ENCODE peak calls at places on chromosomes 1 and 21, in five cellular contexts. One of them, this sample, is unnamed.

GRCh38 chr1:186236921-186237320 is 138.1 kb downstream of the TPR start:
- DNase-seq in amniotic stem cell: peak
- DNase-seq in MV-4-11: no peak
- DNase-seq in stimulated activated CD8-positive, alpha-beta memory T cell treated with anti-CD3 and anti-CD28 coated beads, Interleukin-2, amount 100 ng/mL, for 1 hour: no peak
- DNase-seq in activated effector memory CD4-positive, alpha-beta T cell treated with Interleukin-2 at 50 U/mL for 16 hours: no peak
- DNase-seq in this sample: no peak

GRCh38 chr21:32426066-32426465 is 13.6 kb downstream of the EVA1C start:
- DNase-seq in amniotic stem cell: no peak
- DNase-seq in MV-4-11: no peak
- DNase-seq in stimulated activated CD8-positive, alpha-beta memory T cell treated with anti-CD3 and anti-CD28 coated beads, Interleukin-2, amount 100 ng/mL, for 1 hour: no peak
- DNase-seq in activated effector memory CD4-positive, alpha-beta T cell treated with Interleukin-2 at 50 U/mL for 16 hours: no peak
- DNase-seq in this sample: no peak

GRCh38 chr1:245475116-245475515 is 320.3 kb downstream of the KIF26B start:
- DNase-seq in amniotic stem cell: no peak
- DNase-seq in MV-4-11: peak
- DNase-seq in stimulated activated CD8-positive, alpha-beta memory T cell treated with anti-CD3 and anti-CD28 coated beads, Interleukin-2, amount 100 ng/mL, for 1 hour: no peak
- DNase-seq in activated effector memory CD4-positive, alpha-beta T cell treated with Interleukin-2 at 50 U/mL for 16 hours: no peak
- DNase-seq in this sample: no peak

GRCh38 chr21:42347601-42348327 is 3.0 kb downstream of the TFF2 start:
- DNase-seq in amniotic stem cell: no peak
- DNase-seq in MV-4-11: no peak
- DNase-seq in stimulated activated CD8-positive, alpha-beta memory T cell treated with anti-CD3 and anti-CD28 coated beads, Interleukin-2, amount 100 ng/mL, for 1 hour: no peak
- DNase-seq in activated effector memory CD4-positive, alpha-beta T cell treated with Interleukin-2 at 50 U/mL for 16 hours: no peak
- DNase-seq in this sample: no peak

GRCh38 chr1:87202922-87203655 is 125.6 kb upstream of the LMO4 start:
- DNase-seq in amniotic stem cell: no peak
- DNase-seq in MV-4-11: no peak
- DNase-seq in stimulated activated CD8-positive, alpha-beta memory T cell treated with anti-CD3 and anti-CD28 coated beads, Interleukin-2, amount 100 ng/mL, for 1 hour: no peak
- DNase-seq in activated effector memory CD4-positive, alpha-beta T cell treated with Interleukin-2 at 50 U/mL for 16 hours: no peak
- DNase-seq in this sample: no peak

GRCh38 chr1:66166746-66167145 is 367.2 kb upstream of the SGIP1 start:
- DNase-seq in amniotic stem cell: no peak
- DNase-seq in MV-4-11: no peak
- DNase-seq in stimulated activated CD8-positive, alpha-beta memory T cell treated with anti-CD3 and anti-CD28 coated beads, Interleukin-2, amount 100 ng/mL, for 1 hour: no peak
- DNase-seq in activated effector memory CD4-positive, alpha-beta T cell treated with Interleukin-2 at 50 U/mL for 16 hours: no peak
- DNase-seq in this sample: no peak

GRCh38 chr1:85580046-85580411 is 532 bp upstream of the CCN1 start:
- DNase-seq in amniotic stem cell: no peak
- DNase-seq in MV-4-11: no peak
- DNase-seq in stimulated activated CD8-positive, alpha-beta memory T cell treated with anti-CD3 and anti-CD28 coated beads, Interleukin-2, amount 100 ng/mL, for 1 hour: no peak
- DNase-seq in activated effector memory CD4-positive, alpha-beta T cell treated with Interleukin-2 at 50 U/mL for 16 hours: no peak
- DNase-seq in this sample: no peak

GRCh38 chr21:45465611-45466329 is 60.8 kb downstream of the COL18A1 start:
- DNase-seq in amniotic stem cell: no peak
- DNase-seq in MV-4-11: no peak
- DNase-seq in stimulated activated CD8-positive, alpha-beta memory T cell treated with anti-CD3 and anti-CD28 coated beads, Interleukin-2, amount 100 ng/mL, for 1 hour: no peak
- DNase-seq in activated effector memory CD4-positive, alpha-beta T cell treated with Interleukin-2 at 50 U/mL for 16 hours: no peak
- DNase-seq in this sample: no peak

GRCh38 chr1:67347688-67348472 is 40.2 kb downstream of the IL12RB2 start:
- DNase-seq in amniotic stem cell: peak
- DNase-seq in MV-4-11: peak
- DNase-seq in stimulated activated CD8-positive, alpha-beta memory T cell treated with anti-CD3 and anti-CD28 coated beads, Interleukin-2, amount 100 ng/mL, for 1 hour: no peak
- DNase-seq in activated effector memory CD4-positive, alpha-beta T cell treated with Interleukin-2 at 50 U/mL for 16 hours: no peak
- DNase-seq in this sample: no peak

GRCh38 chr1:25549273-25550154 is 6.1 kb downstream of the LDLRAP1 start:
- DNase-seq in amniotic stem cell: no peak
- DNase-seq in MV-4-11: peak
- DNase-seq in stimulated activated CD8-positive, alpha-beta memory T cell treated with anti-CD3 and anti-CD28 coated beads, Interleukin-2, amount 100 ng/mL, for 1 hour: no peak
- DNase-seq in activated effector memory CD4-positive, alpha-beta T cell treated with Interleukin-2 at 50 U/mL for 16 hours: peak
- DNase-seq in this sample: peak

GRCh38 chr1:5297878-5298239 is 643.5 kb downstream of the AJAP1 start:
- DNase-seq in amniotic stem cell: no peak
- DNase-seq in MV-4-11: no peak
- DNase-seq in stimulated activated CD8-positive, alpha-beta memory T cell treated with anti-CD3 and anti-CD28 coated beads, Interleukin-2, amount 100 ng/mL, for 1 hour: no peak
- DNase-seq in activated effector memory CD4-positive, alpha-beta T cell treated with Interleukin-2 at 50 U/mL for 16 hours: no peak
- DNase-seq in this sample: no peak

GRCh38 chr1:69991644-69992043 is 213.7 kb downstream of the LRRC40 start:
- DNase-seq in amniotic stem cell: no peak
- DNase-seq in MV-4-11: no peak
- DNase-seq in stimulated activated CD8-positive, alpha-beta memory T cell treated with anti-CD3 and anti-CD28 coated beads, Interleukin-2, amount 100 ng/mL, for 1 hour: no peak
- DNase-seq in activated effector memory CD4-positive, alpha-beta T cell treated with Interleukin-2 at 50 U/mL for 16 hours: no peak
- DNase-seq in this sample: no peak

GRCh38 chr1:117646956-117647355 is 41.1 kb downstream of the TENT5C start:
- DNase-seq in amniotic stem cell: no peak
- DNase-seq in MV-4-11: no peak
- DNase-seq in stimulated activated CD8-positive, alpha-beta memory T cell treated with anti-CD3 and anti-CD28 coated beads, Interleukin-2, amount 100 ng/mL, for 1 hour: no peak
- DNase-seq in activated effector memory CD4-positive, alpha-beta T cell treated with Interleukin-2 at 50 U/mL for 16 hours: no peak
- DNase-seq in this sample: no peak

GRCh38 chr1:89894210-89894668 is 73.4 kb downstream of the LRRC8D start:
- DNase-seq in amniotic stem cell: peak
- DNase-seq in MV-4-11: no peak
- DNase-seq in stimulated activated CD8-positive, alpha-beta memory T cell treated with anti-CD3 and anti-CD28 coated beads, Interleukin-2, amount 100 ng/mL, for 1 hour: no peak
- DNase-seq in activated effector memory CD4-positive, alpha-beta T cell treated with Interleukin-2 at 50 U/mL for 16 hours: no peak
- DNase-seq in this sample: no peak

GRCh38 chr1:32393136-32393535 is 1.1 kb downstream of the BSDC1 start:
- DNase-seq in amniotic stem cell: no peak
- DNase-seq in MV-4-11: no peak
- DNase-seq in stimulated activated CD8-positive, alpha-beta memory T cell treated with anti-CD3 and anti-CD28 coated beads, Interleukin-2, amount 100 ng/mL, for 1 hour: no peak
- DNase-seq in activated effector memory CD4-positive, alpha-beta T cell treated with Interleukin-2 at 50 U/mL for 16 hours: no peak
- DNase-seq in this sample: no peak

GRCh38 chr1:153543738-153544135 is 1.9 kb downstream of the S100A4 start:
- DNase-seq in amniotic stem cell: no peak
- DNase-seq in MV-4-11: no peak
- DNase-seq in stimulated activated CD8-positive, alpha-beta memory T cell treated with anti-CD3 and anti-CD28 coated beads, Interleukin-2, amount 100 ng/mL, for 1 hour: no peak
- DNase-seq in activated effector memory CD4-positive, alpha-beta T cell treated with Interleukin-2 at 50 U/mL for 16 hours: no peak
- DNase-seq in this sample: no peak

GRCh38 chr1:46176211-46176865 is at the start of gene P3R3URF:
- DNase-seq in amniotic stem cell: no peak
- DNase-seq in MV-4-11: no peak
- DNase-seq in stimulated activated CD8-positive, alpha-beta memory T cell treated with anti-CD3 and anti-CD28 coated beads, Interleukin-2, amount 100 ng/mL, for 1 hour: no peak
- DNase-seq in activated effector memory CD4-positive, alpha-beta T cell treated with Interleukin-2 at 50 U/mL for 16 hours: no peak
- DNase-seq in this sample: no peak

GRCh38 chr1:226988337-226988672 is 48.2 kb downstream of the COQ8A start:
- DNase-seq in amniotic stem cell: no peak
- DNase-seq in MV-4-11: no peak
- DNase-seq in stimulated activated CD8-positive, alpha-beta memory T cell treated with anti-CD3 and anti-CD28 coated beads, Interleukin-2, amount 100 ng/mL, for 1 hour: no peak
- DNase-seq in activated effector memory CD4-positive, alpha-beta T cell treated with Interleukin-2 at 50 U/mL for 16 hours: no peak
- DNase-seq in this sample: peak

GRCh38 chr1:14718476-14718875 is 120.0 kb downstream of the KAZN start:
- DNase-seq in amniotic stem cell: no peak
- DNase-seq in MV-4-11: no peak
- DNase-seq in stimulated activated CD8-positive, alpha-beta memory T cell treated with anti-CD3 and anti-CD28 coated beads, Interleukin-2, amount 100 ng/mL, for 1 hour: no peak
- DNase-seq in activated effector memory CD4-positive, alpha-beta T cell treated with Interleukin-2 at 50 U/mL for 16 hours: no peak
- DNase-seq in this sample: no peak

GRCh38 chr1:52659851-52660596 is 27.1 kb downstream of the SHISAL2A start:
- DNase-seq in amniotic stem cell: no peak
- DNase-seq in MV-4-11: no peak
- DNase-seq in stimulated activated CD8-positive, alpha-beta memory T cell treated with anti-CD3 and anti-CD28 coated beads, Interleukin-2, amount 100 ng/mL, for 1 hour: no peak
- DNase-seq in activated effector memory CD4-positive, alpha-beta T cell treated with Interleukin-2 at 50 U/mL for 16 hours: no peak
- DNase-seq in this sample: no peak